ENCODE peak calls at places on chromosomes 3 and 15, in ten cellular contexts. O, I, Z, Q, B, P, J, H, F and U are unnamed samples.
A peak's percentile ranks its signal among the peaks of the same experiment; 100 is the strongest.

GRCh38 chr3:45878124-45878523 is 8.2 kb upstream of the CCR9 start:
- DNase-seq in Q (no peak), P (no peak), Z (no peak), F (no peak), J (no peak), B (no peak), O (no peak), H (no peak), I (no peak), U (no peak)

GRCh38 chr3:172289583-172289982 is 158.7 kb downstream of the GHSR start:
- DNase-seq in Z (no peak), Q (peak; percentile 56), P (no peak), I (no peak), J (no peak), B (no peak), H (no peak), O (no peak), F (no peak), U (no peak)

GRCh38 chr3:102248981-102249705 is 185.7 kb upstream of the ZPLD1 start:
- DNase-seq in F (no peak), J (no peak), I (no peak), O (no peak), P (no peak), B (no peak), Q (no peak), H (no peak), Z (no peak), U (no peak)

GRCh38 chr3:39965461-39965860 is 156.1 kb downstream of the MYRIP start:
- DNase-seq in B (no peak), P (no peak), H (no peak), Q (no peak), J (no peak), F (no peak), Z (no peak), O (no peak), I (no peak), U (no peak)

GRCh38 chr15:92623435-92623834 is 32.1 kb downstream of the FAM174B start:
- DNase-seq in Z (no peak), F (no peak), I (no peak), Q (no peak), B (no peak), P (no peak), J (no peak), O (no peak), H (no peak), U (no peak)

GRCh38 chr3:52739725-52740124 is 31.0 kb downstream of the NEK4 start:
- DNase-seq in O (no peak), I (no peak), H (no peak), P (no peak), J (no peak), B (no peak), Q (no peak), Z (no peak), F (no peak), U (no peak)

GRCh38 chr15:96366526-96366877 is 36.0 kb downstream of the NR2F2 start:
- DNase-seq in J (no peak), P (no peak), Q (no peak), I (no peak), O (no peak), B (no peak), Z (no peak), H (no peak), F (no peak), U (no peak)

GRCh38 chr3:53842436-53843194 is 3.6 kb downstream of the CHDH start:
- DNase-seq in O (no peak), I (no peak), H (peak; percentile 12), B (no peak), F (peak; percentile 29), Q (no peak), J (peak; percentile 31), Z (peak; percentile 90), P (peak; percentile 46), U (peak; percentile 81)

GRCh38 chr15:101551696-101552591 is 62.4 kb upstream of the PCSK6 start:
- DNase-seq in H (no peak), B (no peak), Q (no peak), O (no peak), F (no peak), I (no peak), P (no peak), Z (no peak), J (no peak), U (no peak)

GRCh38 chr15:101550124-101550523 is 60.6 kb upstream of the PCSK6 start:
- DNase-seq in J (no peak), I (no peak), F (no peak), O (no peak), H (no peak), Z (no peak), B (no peak), Q (no peak), P (no peak), U (no peak)

GRCh38 chr15:101545548-101546505 is 56.3 kb upstream of the PCSK6 start:
- DNase-seq in O (no peak), J (no peak), Q (no peak), Z (no peak), B (no peak), F (no peak), H (no peak), I (no peak), P (no peak), U (no peak)

GRCh38 chr15:101547737-101548136 is 58.2 kb upstream of the PCSK6 start:
- DNase-seq in Z (no peak), J (no peak), H (no peak), B (no peak), O (no peak), Q (no peak), P (no peak), F (no peak), I (no peak), U (no peak)

DNA sequence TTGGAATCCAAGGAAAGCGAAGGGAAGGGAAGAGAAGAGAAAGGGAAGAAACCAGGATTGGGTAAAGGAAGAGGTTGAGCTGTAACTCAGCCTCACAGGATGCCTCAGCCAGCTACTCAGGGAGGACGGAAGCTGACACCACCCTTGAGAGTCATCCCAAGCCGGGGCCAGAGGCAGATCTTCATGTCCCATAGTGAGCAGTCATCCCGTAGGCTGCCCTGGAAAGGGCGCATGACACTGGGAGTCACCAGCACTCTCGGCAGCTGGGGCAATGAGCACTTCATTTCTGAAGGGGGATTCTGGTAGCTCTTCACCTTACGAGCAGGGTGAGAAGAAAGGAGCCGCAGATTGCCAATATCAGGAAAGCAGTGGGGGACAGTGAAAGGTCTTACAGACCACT is 60.1 kb upstream of the PCSK6 start:
- DNase-seq in F (no peak), B (no peak), H (no peak), J (no peak), Q (no peak), I (no peak), P (no peak), Z (no peak), O (no peak), U (no peak)
- TF ChIP-seq CTCF in F (no peak), B (no peak), H (no peak), J (no peak), Q (no peak), I (no peak), P (no peak), Z (no peak), O (no peak), U (no peak)

GRCh38 chr3:84968701-84969235 is 10.0 kb downstream of the CADM2 start:
- DNase-seq in P (no peak), H (no peak), I (no peak), Z (no peak), B (no peak), Q (no peak), O (no peak), F (no peak), J (no peak), U (no peak)

GRCh38 chr3:84978833-84979232 is 20.0 kb downstream of the CADM2 start:
- DNase-seq in Z (no peak), Q (peak; percentile 55), J (no peak), O (no peak), B (no peak), F (no peak), P (no peak), I (no peak), H (no peak), U (no peak)

GRCh38 chr3:84980011-84980410 is 21.2 kb downstream of the CADM2 start:
- DNase-seq in Q (peak; percentile 75), Z (no peak), J (no peak), H (no peak), O (no peak), I (no peak), F (no peak), P (no peak), B (no peak), U (no peak)

GRCh38 chr3:84977021-84977420 is 18.2 kb downstream of the CADM2 start:
- DNase-seq in H (no peak), Q (no peak), I (no peak), F (no peak), P (no peak), O (no peak), J (no peak), Z (no peak), B (no peak), U (no peak)

GRCh38 chr3:84974347-84974746 is 15.6 kb downstream of the CADM2 start:
- DNase-seq in P (no peak), F (no peak), J (no peak), B (no peak), O (no peak), Q (no peak), I (no peak), H (no peak), Z (no peak), U (no peak)
- TF ChIP-seq CTCF in P (no peak), F (no peak), J (no peak), B (peak; percentile 21), O (peak; percentile 16), Q (peak; percentile 43), I (no peak), H (no peak), Z (no peak), U (no peak)

GRCh38 chr3:183324083-183324482 is 71.0 kb downstream of the B3GNT5 start:
- DNase-seq in I (no peak), Z (no peak), P (no peak), F (peak; percentile 39), O (no peak), B (no peak), J (peak; percentile 55), Q (no peak), H (no peak), U (no peak)

GRCh38 chr3:183328823-183329222 is 75.8 kb downstream of the B3GNT5 start:
- DNase-seq in F (peak; percentile 28), Q (no peak), P (no peak), O (no peak), I (no peak), H (peak; percentile 38), B (no peak), Z (no peak), J (peak; percentile 84), U (no peak)

GRCh38 chr3:183329543-183329942 is 76.5 kb downstream of the B3GNT5 start:
- DNase-seq in J (no peak), B (no peak), I (no peak), O (no peak), H (no peak), Z (no peak), Q (no peak), P (no peak), F (no peak), U (no peak)

GRCh38 chr3:183328164-183328563 is 75.1 kb downstream of the B3GNT5 start:
- DNase-seq in H (no peak), Q (no peak), O (no peak), B (no peak), F (no peak), P (no peak), Z (no peak), I (no peak), J (peak; percentile 16), U (no peak)

DNA sequence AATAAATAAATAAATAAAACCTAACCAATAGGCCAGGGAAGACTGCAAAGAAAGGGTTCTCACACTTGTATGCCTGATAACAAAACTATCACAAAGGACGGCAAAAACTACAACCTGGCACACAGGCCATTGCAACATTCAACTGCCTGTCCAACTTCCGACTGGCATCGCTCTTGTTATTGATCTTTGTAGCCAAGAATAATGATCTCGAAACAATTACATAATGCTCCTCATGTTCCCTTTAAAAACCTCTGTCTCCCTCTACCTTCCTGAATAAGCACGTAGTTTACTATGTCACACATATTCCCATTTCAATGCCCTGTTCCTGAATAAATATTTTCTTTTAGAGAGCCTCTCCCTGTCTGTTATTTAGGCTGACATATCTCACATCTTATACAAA is 74.3 kb downstream of the B3GNT5 start:
- DNase-seq in H (no peak), B (no peak), Q (no peak), J (no peak), O (no peak), Z (no peak), F (no peak), P (no peak), I (no peak), U (no peak)
- TF ChIP-seq CTCF in H (no peak), B (no peak), Q (no peak), J (no peak), O (no peak), Z (no peak), F (no peak), P (no peak), I (no peak), U (no peak)

GRCh38 chr3:141491929-141492328 is 5.1 kb downstream of the RASA2 start:
- DNase-seq in O (no peak), H (no peak), F (no peak), Q (no peak), B (no peak), Z (no peak), J (no peak), P (no peak), I (no peak), U (no peak)

GRCh38 chr3:141489184-141489583 is 2.4 kb downstream of the RASA2 start:
- DNase-seq in H (no peak), J (no peak), I (no peak), O (peak; percentile 14), P (no peak), F (no peak), Q (no peak), Z (no peak), B (no peak), U (no peak)

GRCh38 chr3:141487419-141488345 is 855 bp downstream of the RASA2 start:
- DNase-seq in H (peak; percentile 36), Z (peak; percentile 88), Q (peak; percentile 77), J (peak; percentile 34), I (no peak), O (peak; percentile 94), F (peak; percentile 54), P (peak; percentile 63), B (peak; percentile 92), U (peak; percentile 96)

GRCh38 chr3:141491081-141491480 is 4.3 kb downstream of the RASA2 start:
- DNase-seq in Z (no peak), I (no peak), H (no peak), J (no peak), B (no peak), O (no peak), P (no peak), Q (no peak), F (no peak), U (no peak)

GRCh38 chr3:141493152-141493551 is 6.3 kb downstream of the RASA2 start:
- DNase-seq in Q (no peak), B (no peak), F (no peak), Z (no peak), J (no peak), H (no peak), O (no peak), I (no peak), P (no peak), U (no peak)
- TF ChIP-seq CTCF in Q (no peak), B (no peak), F (no peak), Z (no peak), J (no peak), H (no peak), O (no peak), I (no peak), P (no peak), U (no peak)